ENCODE peak calls at places on chromosome X, in seven cellular contexts. One of them, this sample, is unnamed.

GRCh38 chrX:39204945-39205344 is 403.7 kb downstream of the MID1IP1 start:
- DNase-seq in adipocyte: no peak
- DNase-seq in cardiac fibroblast: no peak
- DNase-seq in NB4: no peak
- DNase-seq in left ventricle myocardium inferior: no peak
- DNase-seq in AG09309: no peak
- DNase-seq in endodermal cell: no peak
- DNase-seq in this sample: no peak

GRCh38 chrX:71282514-71283408 is 674 bp upstream of the NONO start:
- DNase-seq in adipocyte: no peak
- DNase-seq in cardiac fibroblast: peak
- DNase-seq in NB4: no peak
- DNase-seq in left ventricle myocardium inferior: no peak
- DNase-seq in AG09309: no peak
- DNase-seq in endodermal cell: no peak
- DNase-seq in this sample: peak

GRCh38 chrX:143854006-143854405 is 29.9 kb upstream of the UBE2NL start:
- DNase-seq in adipocyte: peak
- DNase-seq in cardiac fibroblast: peak
- DNase-seq in NB4: peak
- DNase-seq in left ventricle myocardium inferior: no peak
- DNase-seq in AG09309: no peak
- DNase-seq in endodermal cell: no peak
- DNase-seq in this sample: peak

GRCh38 chrX:94551831-94552230 is 877.8 kb downstream of the FAM133A start:
- DNase-seq in adipocyte: no peak
- DNase-seq in cardiac fibroblast: no peak
- DNase-seq in NB4: no peak
- DNase-seq in left ventricle myocardium inferior: no peak
- DNase-seq in AG09309: no peak
- DNase-seq in endodermal cell: no peak
- DNase-seq in this sample: no peak

GRCh38 chrX:10110984-10111363 is 45.8 kb upstream of the CLCN4 start:
- DNase-seq in adipocyte: peak
- DNase-seq in cardiac fibroblast: no peak
- DNase-seq in NB4: peak
- DNase-seq in left ventricle myocardium inferior: no peak
- DNase-seq in AG09309: no peak
- DNase-seq in endodermal cell: no peak
- DNase-seq in this sample: no peak

GRCh38 chrX:287670-288069 is 6.5 kb downstream of the PLCXD1 start:
- DNase-seq in adipocyte: no peak
- DNase-seq in cardiac fibroblast: no peak
- DNase-seq in NB4: no peak
- DNase-seq in left ventricle myocardium inferior: no peak
- DNase-seq in AG09309: no peak
- DNase-seq in endodermal cell: no peak
- DNase-seq in this sample: no peak

GRCh38 chrX:1334854-1335253 is 1.7 kb upstream of the IL3RA start:
- DNase-seq in adipocyte: no peak
- DNase-seq in cardiac fibroblast: no peak
- DNase-seq in NB4: no peak
- DNase-seq in left ventricle myocardium inferior: no peak
- DNase-seq in AG09309: no peak
- DNase-seq in endodermal cell: no peak
- DNase-seq in this sample: no peak

GRCh38 chrX:68018248-68019203 is 414.8 kb downstream of the OPHN1 start:
- DNase-seq in adipocyte: peak
- DNase-seq in cardiac fibroblast: peak
- DNase-seq in NB4: peak
- DNase-seq in left ventricle myocardium inferior: no peak
- DNase-seq in AG09309: peak
- DNase-seq in endodermal cell: peak
- DNase-seq in this sample: peak

GRCh38 chrX:49079489-49080428 is at the start of gene WDR45:
- DNase-seq in adipocyte: peak
- DNase-seq in cardiac fibroblast: peak
- DNase-seq in NB4: peak
- DNase-seq in left ventricle myocardium inferior: peak
- DNase-seq in AG09309: no peak
- DNase-seq in endodermal cell: peak
- DNase-seq in this sample: peak

GRCh38 chrX:110992611-110993010 is 103.4 kb upstream of the PAK3 start:
- DNase-seq in adipocyte: peak
- DNase-seq in cardiac fibroblast: peak
- DNase-seq in NB4: peak
- DNase-seq in left ventricle myocardium inferior: no peak
- DNase-seq in AG09309: no peak
- DNase-seq in endodermal cell: peak
- DNase-seq in this sample: peak

GRCh38 chrX:72057331-72057730 is 74.4 kb downstream of the RTL5 start:
- DNase-seq in adipocyte: no peak
- DNase-seq in cardiac fibroblast: no peak
- DNase-seq in NB4: peak
- DNase-seq in left ventricle myocardium inferior: no peak
- DNase-seq in AG09309: no peak
- DNase-seq in endodermal cell: no peak
- DNase-seq in this sample: no peak

GRCh38 chrX:13939741-13940597 is 89.7 kb downstream of the GEMIN8 start:
- DNase-seq in adipocyte: peak
- DNase-seq in cardiac fibroblast: no peak
- DNase-seq in NB4: no peak
- DNase-seq in left ventricle myocardium inferior: no peak
- DNase-seq in AG09309: no peak
- DNase-seq in endodermal cell: no peak
- DNase-seq in this sample: no peak

GRCh38 chrX:116379854-116380253 is 56.6 kb upstream of the SLC6A14 start:
- DNase-seq in adipocyte: peak
- DNase-seq in cardiac fibroblast: peak
- DNase-seq in NB4: no peak
- DNase-seq in left ventricle myocardium inferior: peak
- DNase-seq in AG09309: no peak
- DNase-seq in endodermal cell: no peak
- DNase-seq in this sample: peak

GRCh38 chrX:7086384-7086783 is 61.1 kb upstream of the STS start:
- DNase-seq in adipocyte: no peak
- DNase-seq in cardiac fibroblast: no peak
- DNase-seq in NB4: peak
- DNase-seq in left ventricle myocardium inferior: no peak
- DNase-seq in AG09309: no peak
- DNase-seq in endodermal cell: no peak
- DNase-seq in this sample: no peak

GRCh38 chrX:45592067-45592466 is 391.4 kb upstream of the DIPK2B start:
- DNase-seq in adipocyte: no peak
- DNase-seq in cardiac fibroblast: peak
- DNase-seq in NB4: no peak
- DNase-seq in left ventricle myocardium inferior: no peak
- DNase-seq in AG09309: no peak
- DNase-seq in endodermal cell: no peak
- DNase-seq in this sample: peak

GRCh38 chrX:78652971-78653822 is 5.9 kb downstream of the RTL3 start:
- DNase-seq in adipocyte: peak
- DNase-seq in cardiac fibroblast: peak
- DNase-seq in NB4: peak
- DNase-seq in left ventricle myocardium inferior: no peak
- DNase-seq in AG09309: peak
- DNase-seq in endodermal cell: no peak
- DNase-seq in this sample: peak
- H3K4me3 ChIP-seq in adipocyte: no peak
- H3K4me3 ChIP-seq in cardiac fibroblast: no peak
- H3K4me3 ChIP-seq in NB4: peak
- H3K4me3 ChIP-seq in left ventricle myocardium inferior: no peak
- H3K4me3 ChIP-seq in AG09309: no peak
- H3K4me3 ChIP-seq in endodermal cell: no peak
- H3K4me3 ChIP-seq in this sample: no peak

GRCh38 chrX:33721927-33722326 is 410.2 kb downstream of the FAM47A start:
- DNase-seq in adipocyte: no peak
- DNase-seq in cardiac fibroblast: no peak
- DNase-seq in NB4: no peak
- DNase-seq in left ventricle myocardium inferior: no peak
- DNase-seq in AG09309: no peak
- DNase-seq in endodermal cell: no peak
- DNase-seq in this sample: no peak

GRCh38 chrX:33726281-33727160 is 405.6 kb downstream of the FAM47A start:
- DNase-seq in adipocyte: no peak
- DNase-seq in cardiac fibroblast: no peak
- DNase-seq in NB4: no peak
- DNase-seq in left ventricle myocardium inferior: no peak
- DNase-seq in AG09309: no peak
- DNase-seq in endodermal cell: peak
- DNase-seq in this sample: no peak

GRCh38 chrX:33725556-33726232 is 406.4 kb downstream of the FAM47A start:
- DNase-seq in adipocyte: peak
- DNase-seq in cardiac fibroblast: no peak
- DNase-seq in NB4: peak
- DNase-seq in left ventricle myocardium inferior: no peak
- DNase-seq in AG09309: no peak
- DNase-seq in endodermal cell: peak
- DNase-seq in this sample: peak
- H3K4me3 ChIP-seq in adipocyte: peak
- H3K4me3 ChIP-seq in cardiac fibroblast: no peak
- H3K4me3 ChIP-seq in NB4: no peak
- H3K4me3 ChIP-seq in left ventricle myocardium inferior: peak
- H3K4me3 ChIP-seq in AG09309: no peak
- H3K4me3 ChIP-seq in endodermal cell: peak
- H3K4me3 ChIP-seq in this sample: no peak

DNA sequence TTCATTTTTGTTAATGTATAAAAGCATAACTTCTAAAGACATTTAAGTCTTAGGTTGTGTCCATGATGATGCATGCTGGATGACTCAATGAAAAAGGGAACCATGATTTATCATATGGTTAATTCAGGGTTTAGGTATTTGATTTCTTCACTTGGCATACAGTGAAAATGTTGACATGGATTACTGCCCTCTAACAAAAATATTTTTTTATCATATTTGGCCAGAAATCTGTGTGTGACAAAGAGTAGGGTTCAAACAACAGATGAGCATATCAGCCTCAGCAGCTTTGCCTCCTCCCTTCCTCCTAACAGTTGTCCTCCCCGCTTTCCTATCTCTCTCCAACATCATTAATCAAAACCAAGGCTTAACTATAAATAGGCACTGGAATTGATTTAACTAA is 46.3 kb downstream of the ARHGAP6 start:
- DNase-seq in adipocyte: peak
- DNase-seq in cardiac fibroblast: peak
- DNase-seq in NB4: no peak
- DNase-seq in left ventricle myocardium inferior: no peak
- DNase-seq in AG09309: no peak
- DNase-seq in endodermal cell: no peak
- DNase-seq in this sample: no peak
- H3K4me3 ChIP-seq in adipocyte: no peak
- H3K4me3 ChIP-seq in cardiac fibroblast: no peak
- H3K4me3 ChIP-seq in NB4: no peak
- H3K4me3 ChIP-seq in left ventricle myocardium inferior: no peak
- H3K4me3 ChIP-seq in AG09309: no peak
- H3K4me3 ChIP-seq in endodermal cell: no peak
- H3K4me3 ChIP-seq in this sample: no peak

DNA sequence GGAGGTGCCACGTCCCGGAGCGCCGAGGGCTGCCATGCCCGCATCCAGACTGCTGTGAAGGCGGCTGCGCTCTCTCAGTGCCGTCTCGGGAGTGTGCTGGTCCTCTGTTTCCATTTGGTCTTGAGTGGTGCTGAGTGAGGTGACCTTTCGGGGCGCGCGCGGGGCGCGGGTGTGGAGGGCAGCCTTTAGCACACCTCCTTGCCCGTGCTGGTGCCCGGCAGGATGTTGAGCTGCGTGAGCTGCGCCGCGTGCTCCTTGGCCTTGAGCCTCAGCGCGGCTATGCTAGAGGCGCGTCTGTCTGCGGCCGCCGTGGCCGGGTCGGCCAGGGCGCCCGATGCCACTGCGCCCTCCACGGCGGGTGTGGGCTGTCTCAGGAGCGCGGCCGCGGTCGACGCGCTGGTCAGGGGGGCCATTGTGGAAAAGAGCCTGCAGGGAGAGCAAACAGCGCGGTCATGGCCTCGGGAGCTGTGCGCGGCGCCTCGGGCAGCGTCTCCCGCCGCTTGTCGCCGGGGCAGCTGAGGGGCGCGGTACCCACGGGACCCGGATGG is 11.2 kb downstream of the ARX start:
- DNase-seq in adipocyte: peak
- DNase-seq in cardiac fibroblast: no peak
- DNase-seq in NB4: no peak
- DNase-seq in left ventricle myocardium inferior: no peak
- DNase-seq in AG09309: no peak
- DNase-seq in endodermal cell: peak
- DNase-seq in this sample: no peak
- H3K4me3 ChIP-seq in adipocyte: no peak
- H3K4me3 ChIP-seq in cardiac fibroblast: no peak
- H3K4me3 ChIP-seq in NB4: no peak
- H3K4me3 ChIP-seq in left ventricle myocardium inferior: peak
- H3K4me3 ChIP-seq in AG09309: no peak
- H3K4me3 ChIP-seq in endodermal cell: peak
- H3K4me3 ChIP-seq in this sample: no peak

GRCh38 chrX:79366888-79367749 is at the start of gene ITM2A:
- DNase-seq in adipocyte: no peak
- DNase-seq in cardiac fibroblast: peak
- DNase-seq in NB4: peak
- DNase-seq in left ventricle myocardium inferior: peak
- DNase-seq in AG09309: no peak
- DNase-seq in endodermal cell: peak
- DNase-seq in this sample: peak
- H3K4me3 ChIP-seq in adipocyte: peak
- H3K4me3 ChIP-seq in cardiac fibroblast: peak
- H3K4me3 ChIP-seq in NB4: peak
- H3K4me3 ChIP-seq in left ventricle myocardium inferior: peak
- H3K4me3 ChIP-seq in AG09309: no peak
- H3K4me3 ChIP-seq in endodermal cell: peak
- H3K4me3 ChIP-seq in this sample: peak

GRCh38 chrX:23785564-23785963 is 2.6 kb downstream of the SAT1 start:
- DNase-seq in adipocyte: no peak
- DNase-seq in cardiac fibroblast: peak
- DNase-seq in NB4: no peak
- DNase-seq in left ventricle myocardium inferior: no peak
- DNase-seq in AG09309: no peak
- DNase-seq in endodermal cell: no peak
- DNase-seq in this sample: peak
- H3K4me3 ChIP-seq in adipocyte: peak
- H3K4me3 ChIP-seq in cardiac fibroblast: no peak
- H3K4me3 ChIP-seq in NB4: peak
- H3K4me3 ChIP-seq in left ventricle myocardium inferior: peak
- H3K4me3 ChIP-seq in AG09309: no peak
- H3K4me3 ChIP-seq in endodermal cell: no peak
- H3K4me3 ChIP-seq in this sample: peak